ENCODE peak calls at places on chromosome 15, in eight cellular contexts. H is PC-3, P is MM.1S, B is neural progenitor cell, E is GM23248, T is HCT116, O is OCI-LY7, V is SK-N-SH. U is an unnamed sample. For H3K9me3, the result is how much of the 10 kb centered on the place peaks cover.

GRCh38 chr15:60265057-60265456 is 132.7 kb downstream of the ANXA2 start:
- DNase-seq in H (no peak), P (no peak), B (no peak), E (no peak), T (no peak), O (no peak), V (no peak), U (no peak)

GRCh38 chr15:100106732-100107131 is 235.0 kb downstream of the ADAMTS17 start:
- DNase-seq in H (no peak), P (no peak), B (no peak), E (no peak), T (no peak), O (no peak), V (peak), U (no peak)

GRCh38 chr15:43977072-43977884 is 150.5 kb downstream of the WDR76 start:
- DNase-seq in H (peak), P (peak), B (no peak), E (no peak), T (peak), O (peak), V (no peak), U (no peak)

GRCh38 chr15:72411544-72411943 is 13.4 kb downstream of the TMEM202 start:
- DNase-seq in H (no peak), P (no peak), B (no peak), E (no peak), T (no peak), O (no peak), V (no peak), U (no peak)

GRCh38 chr15:47466357-47466756 is 250.9 kb upstream of the SEMA6D start:
- DNase-seq in H (peak), P (no peak), B (no peak), E (peak), T (no peak), O (no peak), V (no peak), U (no peak)

GRCh38 chr15:39434126-39434525 is 146.8 kb upstream of the THBS1 start:
- DNase-seq in H (no peak), P (no peak), B (no peak), E (no peak), T (no peak), O (no peak), V (no peak), U (no peak)

GRCh38 chr15:70633394-70633793 is 130.0 kb downstream of the UACA start:
- DNase-seq in H (peak), P (no peak), B (peak), E (no peak), T (no peak), O (no peak), V (no peak), U (peak)

GRCh38 chr15:77742127-77742526 is 109.4 kb upstream of the LINGO1 start:
- DNase-seq in H (no peak), P (no peak), B (no peak), E (no peak), T (no peak), O (no peak), V (no peak), U (no peak)

GRCh38 chr15:92772626-92773244 is 117.2 kb upstream of the FAM174B start:
- DNase-seq in H (no peak), P (no peak), B (no peak), E (no peak), T (no peak), O (no peak), V (no peak), U (no peak)

GRCh38 chr15:76337047-76337738 is 620 bp downstream of the ISL2 start:
- DNase-seq in H (peak), P (no peak), B (peak), E (peak), T (no peak), O (peak), V (peak), U (no peak)

GRCh38 chr15:27418729-27419128 is 447.7 kb downstream of the GABRG3 start:
- DNase-seq in H (no peak), P (peak), B (peak), E (peak), T (no peak), O (peak), V (peak), U (peak)

GRCh38 chr15:64444836-64445235 is 15.5 kb upstream of the ZNF609 start:
- DNase-seq in H (no peak), P (no peak), B (no peak), E (no peak), T (no peak), O (no peak), V (no peak), U (no peak)

GRCh38 chr15:71278989-71279756 is 163.9 kb downstream of the THSD4 start:
- DNase-seq in H (peak), P (no peak), B (no peak), E (peak), T (no peak), O (no peak), V (no peak), U (peak)

GRCh38 chr15:22845289-22845900 is 6.9 kb downstream of the NIPA2 start:
- DNase-seq in H (no peak), P (no peak), B (peak), E (peak), T (no peak), O (no peak), V (no peak), U (peak)

GRCh38 chr15:40755821-40756220 is 767 bp upstream of the RMDN3 start:
- DNase-seq in H (no peak), P (no peak), B (no peak), E (no peak), T (no peak), O (peak), V (no peak), U (no peak)

GRCh38 chr15:38252481-38253311 is at the start of gene SPRED1:
- DNase-seq in H (peak), P (peak), B (peak), E (peak), T (no peak), O (peak), V (peak), U (peak)

GRCh38 chr15:63600001-63600645 is 2.9 kb downstream of the FBXL22 start:
- DNase-seq in H (peak), P (peak), B (peak), E (peak), T (no peak), O (no peak), V (no peak), U (peak)

GRCh38 chr15:59170998-59171397 is 35.6 kb upstream of the LDHAL6B start:
- DNase-seq in H (no peak), P (no peak), B (no peak), E (no peak), T (no peak), O (no peak), V (no peak), U (no peak)

GRCh38 chr15:77474987-77475385 is 54.3 kb downstream of the HMG20A start:
- DNase-seq in H (no peak), P (no peak), B (no peak), E (no peak), T (no peak), O (no peak), V (no peak), U (no peak)

GRCh38 chr15:47246317-47246716 is 471.0 kb upstream of the SEMA6D start:
- DNase-seq in H (peak), P (no peak), B (no peak), E (no peak), T (no peak), O (no peak), V (no peak), U (no peak)

GRCh38 chr15:29435811-29436210 is 166.2 kb upstream of the NSMCE3 start:
- DNase-seq in H (peak), P (no peak), B (no peak), E (no peak), T (no peak), O (no peak), V (no peak), U (peak)

GRCh38 chr15:48177383-48177874 is 666 bp downstream of the MYEF2 start:
- DNase-seq in H (peak), P (peak), B (no peak), E (peak), T (no peak), O (peak), V (peak), U (peak)

GRCh38 chr15:92883643-92884458 is 16.3 kb upstream of the CHD2 start:
- DNase-seq in H (no peak), P (peak), B (no peak), E (peak), T (no peak), O (peak), V (no peak), U (peak)

DNA sequence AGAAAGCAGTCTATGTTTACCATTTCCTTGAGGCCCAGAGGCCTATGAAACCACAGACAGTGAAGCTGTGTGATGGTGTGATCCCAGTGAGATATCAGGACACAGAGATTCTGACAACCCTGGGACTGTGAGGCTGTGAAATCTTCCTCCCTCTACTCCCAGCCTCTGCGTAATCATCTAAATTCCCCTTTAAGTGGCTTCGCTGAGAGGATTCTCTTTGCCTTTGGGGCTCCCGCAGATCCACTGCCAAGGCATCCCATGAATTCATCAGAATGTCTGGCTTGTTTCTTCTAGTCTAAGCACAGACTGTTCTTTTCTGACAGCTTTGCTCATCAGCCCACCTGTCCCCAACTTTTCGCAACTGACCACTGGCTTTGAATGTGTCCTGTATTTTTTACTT is 901.2 kb upstream of the NR2F2 start:
- DNase-seq in H (no peak), P (no peak), B (no peak), E (no peak), T (no peak), O (no peak), V (no peak), U (peak)
- H3K9me3 ChIP-seq in H (under half), P (under half), B (under half), E (under half), T (under half), O (under half), V (under half), U (under half)

GRCh38 chr15:57663262-57663661 is 43.3 kb upstream of the POLR2M start:
- DNase-seq in H (no peak), P (no peak), B (no peak), E (no peak), T (no peak), O (no peak), V (no peak), U (no peak)

GRCh38 chr15:57668074-57668473 is 38.4 kb upstream of the POLR2M start:
- DNase-seq in H (no peak), P (no peak), B (no peak), E (no peak), T (no peak), O (no peak), V (no peak), U (no peak)

GRCh38 chr15:57665187-57665586 is 41.3 kb upstream of the POLR2M start:
- DNase-seq in H (no peak), P (no peak), B (no peak), E (no peak), T (no peak), O (no peak), V (no peak), U (no peak)

GRCh38 chr15:57665939-57666338 is 40.6 kb upstream of the POLR2M start:
- DNase-seq in H (no peak), P (no peak), B (no peak), E (peak), T (no peak), O (no peak), V (no peak), U (no peak)

GRCh38 chr15:57667171-57667924 is 39.2 kb upstream of the POLR2M start:
- DNase-seq in H (peak), P (no peak), B (peak), E (peak), T (no peak), O (no peak), V (peak), U (peak)
- TF ChIP-seq EZH2phosphoT487 in H (no peak), P (no peak), B (no peak), E (no peak), T (no peak), O (no peak), V (no peak), U (no peak)

GRCh38 chr15:46178138-46178537 is 543.3 kb downstream of the SQOR start:
- DNase-seq in H (no peak), P (no peak), B (no peak), E (no peak), T (no peak), O (no peak), V (no peak), U (no peak)
- H3K9me3 ChIP-seq in H (under half), P (under half), B (under half), E (under half), T (under half), O (under half), V (under half), U (under half)

GRCh38 chr15:79066391-79067090 is 24.0 kb downstream of the RASGRF1 start:
- DNase-seq in H (no peak), P (no peak), B (no peak), E (no peak), T (no peak), O (no peak), V (no peak), U (no peak)

GRCh38 chr15:79068790-79069189 is 21.8 kb downstream of the RASGRF1 start:
- DNase-seq in H (no peak), P (no peak), B (no peak), E (no peak), T (no peak), O (no peak), V (no peak), U (no peak)

GRCh38 chr15:79065744-79066376 is 24.7 kb downstream of the RASGRF1 start:
- DNase-seq in H (no peak), P (peak), B (no peak), E (no peak), T (no peak), O (peak), V (no peak), U (no peak)

GRCh38 chr15:79067434-79067833 is 23.1 kb downstream of the RASGRF1 start:
- DNase-seq in H (no peak), P (peak), B (no peak), E (no peak), T (no peak), O (no peak), V (no peak), U (peak)

DNA sequence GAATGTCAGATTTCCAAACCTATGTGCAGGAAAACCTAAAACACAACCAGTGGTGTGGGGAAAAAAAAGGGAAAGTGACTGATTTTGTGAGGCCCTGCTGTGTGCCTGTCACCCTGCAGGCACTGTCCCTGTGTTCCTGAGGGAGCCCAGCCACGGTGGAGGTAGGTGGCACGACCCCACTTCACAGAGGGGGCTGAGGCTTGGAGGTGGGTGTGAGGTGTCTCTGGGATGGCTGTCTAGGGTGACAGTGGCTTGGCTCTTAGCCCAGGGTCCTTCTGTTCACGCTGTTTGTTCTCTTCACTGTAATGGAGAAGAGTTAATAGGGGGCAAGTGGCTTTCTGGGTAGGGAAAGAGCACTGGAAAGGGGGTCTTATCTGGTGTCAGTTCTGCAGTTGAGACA is 22.6 kb downstream of the RASGRF1 start:
- DNase-seq in H (no peak), P (no peak), B (no peak), E (no peak), T (no peak), O (no peak), V (no peak), U (no peak)
- TF ChIP-seq EZH2phosphoT487 in H (no peak), P (no peak), B (no peak), E (no peak), T (no peak), O (no peak), V (no peak), U (no peak)

U was measured in hepatocyte.